ENCODE peak calls at places on chromosomes 12 and 14, in four cellular contexts. E is H1, G is GM12878, P is K562. C is an unnamed sample.

GRCh38 chr12:88361493-88361892 is 218.8 kb downstream of the KITLG start:
- DNase-seq in E (no peak), G (no peak), P (no peak), C (no peak)

GRCh38 chr12:64877363-64878004 is 53.0 kb downstream of the TBC1D30 start:
- DNase-seq in E (no peak), G (peak; percentile 78), P (no peak), C (no peak)

GRCh38 chr12:100992194-100992593 is 197.6 kb downstream of the ANO4 start:
- DNase-seq in E (no peak), G (no peak), P (no peak), C (no peak)

GRCh38 chr12:124830306-124830705 is 33.4 kb downstream of the SCARB1 start:
- DNase-seq in E (no peak), G (no peak), P (no peak), C (no peak)

GRCh38 chr12:96989916-96990315 is 82.9 kb downstream of the NEDD1 start:
- DNase-seq in E (peak; percentile 63), G (no peak), P (peak; percentile 27), C (no peak)

GRCh38 chr12:47905313-47905730 is 528 bp upstream of the VDR start:
- DNase-seq in E (no peak), G (no peak), P (peak; percentile 62), C (peak; percentile 80)

GRCh38 chr14:90301580-90302181 is 30.1 kb downstream of the NRDE2 start:
- DNase-seq in E (no peak), G (no peak), P (no peak), C (peak; percentile 51)

GRCh38 chr12:63808631-63809030 is 28.9 kb downstream of the RXYLT1 start:
- DNase-seq in E (no peak), G (no peak), P (no peak), C (no peak)

GRCh38 chr12:57815177-57816000 is 3.1 kb downstream of the AVIL start:
- DNase-seq in E (peak; percentile 62), G (no peak), P (no peak), C (peak; percentile 33)

GRCh38 chr12:108734200-108734906 is 3.0 kb upstream of the CORO1C start:
- DNase-seq in E (no peak), G (peak; percentile 42), P (no peak), C (no peak)

GRCh38 chr14:101772770-101773169 is 11.3 kb downstream of the PPP2R5C start:
- DNase-seq in E (no peak), G (no peak), P (no peak), C (no peak)

GRCh38 chr14:104550340-104550848 is 29.2 kb upstream of the C14orf180 start:
- DNase-seq in E (no peak), G (no peak), P (no peak), C (peak; percentile 19)

GRCh38 chr14:76446486-76446885 is 70.5 kb downstream of the ESRRB start:
- DNase-seq in E (no peak), G (no peak), P (no peak), C (peak; percentile 43)

GRCh38 chr14:100664841-100665425 is 61.8 kb upstream of the DLK1 start:
- DNase-seq in E (no peak), G (no peak), P (no peak), C (no peak)

GRCh38 chr14:67166450-67166853 is 22.8 kb upstream of the GARIN2 start:
- DNase-seq in E (no peak), G (no peak), P (no peak), C (peak; percentile 41)

GRCh38 chr14:69850086-69850735 is 29.0 kb upstream of the SMOC1 start:
- DNase-seq in E (peak; percentile 43), G (no peak), P (no peak), C (no peak)

GRCh38 chr12:50862316-50862715 is 19.6 kb downstream of the TMPRSS12 start:
- DNase-seq in E (no peak), G (no peak), P (no peak), C (no peak)

GRCh38 chr12:82955020-82955419 is 268.3 kb downstream of the TMTC2 start:
- DNase-seq in E (no peak), G (no peak), P (no peak), C (no peak)

GRCh38 chr14:73755434-73756014 is 41.3 kb upstream of the PNMA1 start:
- DNase-seq in E (no peak), G (no peak), P (peak; percentile 34), C (no peak)

GRCh38 chr12:58414398-58414871 is 473.1 kb downstream of the ATP23 start:
- DNase-seq in E (no peak), G (no peak), P (no peak), C (no peak)

GRCh38 chr12:122880668-122881067 is 15.3 kb downstream of the VPS37B start:
- DNase-seq in E (no peak), G (no peak), P (no peak), C (peak; percentile 71)

GRCh38 chr12:53862831-53863230 is 75.8 kb upstream of the HOXC13 start:
- DNase-seq in E (no peak), G (no peak), P (no peak), C (no peak)

GRCh38 chr12:65827827-65828231 is 3.5 kb downstream of the HMGA2 start:
- DNase-seq in E (no peak), G (no peak), P (no peak), C (no peak)

GRCh38 chr12:107318804-107319535 is 225.6 kb upstream of the CRY1 start:
- DNase-seq in E (peak; percentile 75), G (no peak), P (no peak), C (peak; percentile 65)

GRCh38 chr12:120229583-120230325 is 28.8 kb upstream of the RPLP0 start:
- DNase-seq in E (no peak), G (no peak), P (no peak), C (peak; percentile 79)

GRCh38 chr12:3233813-3234212 is 156.6 kb downstream of the TSPAN9 start:
- DNase-seq in E (no peak), G (no peak), P (no peak), C (no peak)

GRCh38 chr12:3236345-3237153 is 159.4 kb downstream of the TSPAN9 start:
- DNase-seq in E (no peak), G (no peak), P (peak; percentile 61), C (peak; percentile 51)

GRCh38 chr12:3241621-3242020 is 164.4 kb downstream of the TSPAN9 start:
- DNase-seq in E (no peak), G (no peak), P (no peak), C (no peak)

GRCh38 chr12:3238196-3238595 is 161.0 kb downstream of the TSPAN9 start:
- DNase-seq in E (no peak), G (no peak), P (no peak), C (no peak)

DNA sequence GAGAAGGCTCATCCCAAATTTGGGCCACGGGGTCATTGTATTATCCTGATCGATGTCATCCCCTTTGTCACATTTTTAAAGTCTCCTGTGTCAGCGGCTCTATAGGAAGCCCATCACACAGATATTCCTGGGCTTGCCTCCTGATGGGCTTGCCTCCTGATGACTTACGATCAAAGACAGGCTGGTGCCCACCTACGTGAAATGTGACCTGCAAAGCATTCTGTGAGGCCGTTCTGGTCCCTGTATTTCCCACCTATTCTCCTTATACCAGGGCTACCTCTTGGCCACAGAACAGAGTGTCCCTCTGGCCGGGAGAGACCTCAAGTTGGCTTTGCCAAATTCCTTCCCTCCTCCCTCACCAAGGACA is 160.0 kb downstream of the TSPAN9 start:
- DNase-seq in E (no peak), G (no peak), P (no peak), C (no peak)
- H3K4me1 ChIP-seq in E (peaks cover 9% of the 10 kb centered on the region), G (no peaks in the 10 kb centered on the region), P (no peaks in the 10 kb centered on the region), C (peaks cover 6% of the 10 kb centered on the region)

GRCh38 chr12:112409064-112409905 is at the start of gene RPL6:
- DNase-seq in E (peak; percentile 83), G (peak; percentile 79), P (peak; percentile 79), C (peak; percentile 85)
- TF ChIP-seq NRF1 in E (no peak), G (no peak), P (no peak), C (no peak)

DNA sequence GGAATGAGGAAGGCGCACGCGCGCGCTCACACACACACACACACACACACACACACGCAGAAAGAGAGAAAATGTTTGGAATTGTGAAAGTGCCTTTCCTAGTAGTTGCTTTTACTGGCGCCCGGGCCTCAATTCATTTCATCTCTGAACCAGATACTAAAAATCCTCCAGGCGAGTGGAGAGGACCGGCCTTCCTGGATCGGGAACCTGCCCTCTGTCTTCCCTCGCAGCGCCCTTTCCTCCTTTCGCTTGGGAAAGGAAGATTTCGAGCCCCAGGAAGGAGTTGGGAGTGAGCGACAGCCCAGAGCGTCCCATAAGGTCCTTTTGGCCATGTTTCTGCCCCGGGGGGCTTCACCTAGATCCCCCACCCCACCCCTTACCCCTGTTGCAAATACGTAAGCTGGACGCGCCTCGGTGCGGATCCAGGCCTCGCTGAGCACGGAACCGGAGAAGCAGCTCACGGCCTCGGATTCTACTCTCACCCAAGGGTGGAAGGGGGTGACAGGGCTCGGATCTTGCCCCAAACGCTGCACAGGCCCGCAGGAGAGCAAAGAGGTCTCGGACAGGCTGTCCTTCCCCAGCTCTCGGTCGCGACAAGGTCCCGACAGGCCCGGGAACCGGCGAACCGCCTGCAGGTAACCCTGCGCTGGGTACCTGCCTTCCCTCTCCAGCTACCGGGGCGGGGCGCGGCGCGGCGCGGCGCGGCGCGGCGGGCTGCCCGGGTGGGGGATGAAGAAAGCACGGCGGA is 8.0 kb upstream of the TBX3 start:
- DNase-seq in E (peak; percentile 69), G (no peak), P (no peak), C (peak; percentile 11)
- H3K4me1 ChIP-seq in E (peaks cover 12% of the 10 kb centered on the region), G (no peaks in the 10 kb centered on the region), P (no peaks in the 10 kb centered on the region), C (peaks cover 13% of the 10 kb centered on the region)

DNA sequence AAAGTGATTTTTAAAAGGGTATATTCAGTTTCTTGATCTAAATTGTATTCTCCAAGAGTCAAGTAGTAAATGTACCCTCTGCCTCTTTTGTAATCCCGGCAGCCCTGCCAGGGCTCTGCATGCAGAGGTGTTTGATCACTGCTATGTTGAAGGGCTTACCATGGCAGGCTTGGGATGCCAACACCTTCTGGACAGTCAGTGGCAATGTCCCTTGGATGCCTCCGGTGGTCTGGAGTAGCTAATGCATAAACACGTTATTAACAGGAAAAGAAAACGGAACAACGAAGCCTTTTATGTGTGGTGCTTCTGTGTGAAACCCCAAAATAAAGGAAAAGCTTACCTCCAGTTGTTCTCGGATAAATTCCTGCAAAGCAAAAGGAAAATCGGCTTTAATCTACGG is 19.9 kb downstream of the EIF2B2 start:
- DNase-seq in E (no peak), G (no peak), P (peak; percentile 25), C (peak; percentile 49)
- TF ChIP-seq NRF1 in E (no peak), G (no peak), P (no peak), C (no peak)

DNA sequence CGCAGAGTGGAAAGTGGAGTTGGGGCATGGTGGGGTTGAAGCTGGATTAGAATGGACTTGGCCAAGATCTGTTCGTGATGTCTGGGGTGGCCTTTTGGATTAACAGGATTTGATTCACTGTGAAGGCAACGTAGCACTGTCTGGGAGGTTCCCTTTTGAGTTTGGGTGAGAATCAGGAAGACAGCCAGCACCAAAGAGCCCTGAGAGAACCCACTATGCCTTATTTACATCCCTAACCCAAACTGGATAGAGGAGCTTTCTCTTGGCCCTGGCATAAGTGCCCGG is 269.6 kb downstream of the ZFP36L1 start:
- DNase-seq in E (peak; percentile 10), G (no peak), P (no peak), C (no peak)
- H3K4me1 ChIP-seq in E (peaks cover 4% of the 10 kb centered on the region), G (peaks cover 15% of the 10 kb centered on the region), P (no peaks in the 10 kb centered on the region), C (peaks cover 11% of the 10 kb centered on the region)

GRCh38 chr12:116528067-116528466 is 31.1 kb upstream of the MAP1LC3B2 start:
- DNase-seq in E (no peak), G (no peak), P (no peak), C (no peak)
- TF ChIP-seq NRF1 in E (no peak), G (no peak), P (no peak), C (no peak)

GRCh38 chr14:106377432-106377831 is 851.0 kb downstream of the TMEM121 start:
- DNase-seq in E (no peak), G (no peak), P (no peak), C (no peak)
- H3K4me1 ChIP-seq in E (no peaks in the 10 kb centered on the region), G (peaks cover 6% of the 10 kb centered on the region), P (no peaks in the 10 kb centered on the region), C (no peaks in the 10 kb centered on the region)